ENCODE peak calls at places on chromosomes 3 and 15, in eight cellular contexts. O is ascending aorta, K is HCT116, E is mammary epithelial cell, A is DND-41, C is dorsolateral prefrontal cortex, N is thoracic aorta, X is heart left ventricle. S is an unnamed sample.

GRCh38 chr3:101695779-101696372 is 9.4 kb upstream of the RPL24 start:
- DNase-seq in E (peak), X (no peak), C (no peak), O (no peak), A (peak), K (peak), N (no peak), S (peak)

GRCh38 chr3:55571216-55571813 is 84.2 kb upstream of the WNT5A start:
- DNase-seq in O (no peak), E (peak), A (peak), N (no peak), C (no peak), X (no peak), K (no peak), S (no peak)

GRCh38 chr3:126501054-126501453 is 16.5 kb downstream of the UROC1 start:
- DNase-seq in N (no peak), O (no peak), A (no peak), C (no peak), X (no peak), E (no peak), K (no peak), S (no peak)

GRCh38 chr3:50220109-50220508 is 15.0 kb downstream of the SLC38A3 start:
- DNase-seq in A (no peak), C (no peak), K (no peak), N (no peak), O (no peak), X (no peak), E (no peak), S (no peak)

GRCh38 chr3:78858910-78859309 is 908.9 kb downstream of the ROBO1 start:
- DNase-seq in O (no peak), K (no peak), X (no peak), E (no peak), A (no peak), N (no peak), C (no peak), S (no peak)

GRCh38 chr3:157810924-157811718 is 295.1 kb downstream of the SHOX2 start:
- DNase-seq in N (no peak), K (no peak), A (no peak), C (no peak), E (no peak), O (no peak), X (no peak), S (no peak)

GRCh38 chr3:66583646-66584045 is 82.8 kb upstream of the LRIG1 start:
- DNase-seq in E (peak), A (no peak), K (no peak), O (no peak), C (no peak), N (no peak), X (no peak), S (no peak)

GRCh38 chr15:49473031-49473430 is 50.0 kb downstream of the FGF7 start:
- DNase-seq in A (no peak), N (no peak), E (no peak), O (no peak), K (no peak), C (no peak), X (no peak), S (no peak)

GRCh38 chr15:33149919-33150318 is 44.6 kb downstream of the FMN1 start:
- DNase-seq in K (no peak), E (peak), X (no peak), O (no peak), N (no peak), C (no peak), A (no peak), S (no peak)

GRCh38 chr3:48464713-48465221 is 18.2 kb downstream of the ATRIP start:
- DNase-seq in X (peak), K (no peak), C (no peak), N (no peak), A (no peak), O (no peak), E (no peak), S (no peak)

GRCh38 chr15:84715442-84716035 is 400 bp downstream of the SEC11A start:
- DNase-seq in N (no peak), E (peak), K (no peak), A (peak), X (peak), O (no peak), C (no peak), S (peak)

GRCh38 chr3:120263792-120264191 is 21.2 kb downstream of the GPR156 start:
- DNase-seq in C (no peak), X (no peak), N (no peak), K (no peak), O (no peak), A (no peak), E (no peak), S (no peak)

GRCh38 chr3:58998476-58999117 is 51.2 kb downstream of the CFAP20DC start:
- DNase-seq in E (peak), N (no peak), A (no peak), X (no peak), C (no peak), O (no peak), K (peak), S (peak)

GRCh38 chr3:4740397-4741105 is 238.7 kb upstream of the BHLHE40 start:
- DNase-seq in K (no peak), C (no peak), X (peak), A (peak), N (no peak), E (no peak), O (no peak), S (no peak)

GRCh38 chr3:11132861-11133260 is 21.4 kb upstream of the HRH1 start:
- DNase-seq in K (no peak), E (no peak), C (no peak), A (no peak), O (no peak), X (no peak), N (no peak), S (no peak)

GRCh38 chr3:172201136-172201989 is 162.0 kb downstream of the FNDC3B start:
- DNase-seq in N (no peak), C (no peak), A (no peak), O (peak), K (no peak), X (peak), E (peak), S (peak)

GRCh38 chr3:110069641-110070538 is 732.5 kb upstream of the DPPA4 start:
- DNase-seq in K (no peak), E (peak), X (no peak), O (no peak), C (no peak), A (no peak), N (no peak), S (peak)

GRCh38 chr3:165254812-165255211 is 58.6 kb upstream of the SLITRK3 start:
- DNase-seq in N (no peak), K (peak), A (no peak), X (no peak), O (no peak), E (no peak), C (no peak), S (peak)

GRCh38 chr15:25676070-25676469 is 187.1 kb downstream of the ATP10A start:
- DNase-seq in N (no peak), K (no peak), X (no peak), E (no peak), A (no peak), O (no peak), C (no peak), S (no peak)

GRCh38 chr15:70319466-70319865 is 221.7 kb upstream of the TLE3 start:
- DNase-seq in E (no peak), O (no peak), A (no peak), K (no peak), N (no peak), X (no peak), C (no peak), S (no peak)

GRCh38 chr15:38299216-38299615 is 46.6 kb downstream of the SPRED1 start:
- DNase-seq in E (no peak), O (no peak), A (no peak), N (no peak), C (no peak), K (no peak), X (no peak), S (peak)

GRCh38 chr15:58139631-58140522 is 1.7 kb downstream of the AQP9 start:
- DNase-seq in C (no peak), O (no peak), N (no peak), K (no peak), A (no peak), E (no peak), X (no peak), S (no peak)

GRCh38 chr15:58770519-58770856 is 614 bp upstream of the MINDY2 start:
- DNase-seq in A (no peak), N (no peak), O (no peak), K (no peak), X (no peak), E (no peak), C (no peak), S (peak)

GRCh38 chr15:37034835-37035234 is 65.5 kb downstream of the MEIS2 start:
- DNase-seq in X (no peak), O (no peak), A (no peak), C (no peak), N (no peak), K (no peak), E (no peak), S (no peak)

GRCh38 chr15:53833134-53833624 is 73.7 kb upstream of the WDR72 start:
- DNase-seq in A (no peak), K (no peak), N (no peak), X (no peak), C (no peak), E (no peak), O (no peak), S (peak)

GRCh38 chr3:197926418-197926817 is 23.6 kb upstream of the RPL35A start:
- DNase-seq in E (no peak), A (no peak), O (no peak), K (no peak), X (no peak), N (no peak), C (no peak), S (no peak)

GRCh38 chr3:95815828-95816227 is 998.6 kb upstream of the EPHA6 start:
- DNase-seq in K (no peak), O (no peak), E (no peak), X (no peak), A (no peak), N (no peak), C (no peak), S (no peak)

GRCh38 chr15:56222302-56222701 is 21.4 kb downstream of the RFX7 start:
- DNase-seq in X (no peak), E (no peak), O (no peak), A (no peak), N (no peak), K (no peak), C (no peak), S (no peak)

GRCh38 chr3:15768421-15769255 is 29.1 kb downstream of the ANKRD28 start:
- DNase-seq in A (no peak), C (no peak), N (no peak), E (peak), O (no peak), X (no peak), K (peak), S (peak)

GRCh38 chr3:69082805-69083204 is 1.9 kb upstream of the ARL6IP5 start:
- DNase-seq in C (no peak), X (peak), O (no peak), A (peak), E (peak), K (no peak), N (no peak), S (peak)

GRCh38 chr3:48715179-48715800 is 1.7 kb downstream of the IP6K2 start:
- DNase-seq in N (no peak), C (no peak), X (no peak), A (no peak), K (no peak), E (peak), O (no peak), S (peak)

DNA sequence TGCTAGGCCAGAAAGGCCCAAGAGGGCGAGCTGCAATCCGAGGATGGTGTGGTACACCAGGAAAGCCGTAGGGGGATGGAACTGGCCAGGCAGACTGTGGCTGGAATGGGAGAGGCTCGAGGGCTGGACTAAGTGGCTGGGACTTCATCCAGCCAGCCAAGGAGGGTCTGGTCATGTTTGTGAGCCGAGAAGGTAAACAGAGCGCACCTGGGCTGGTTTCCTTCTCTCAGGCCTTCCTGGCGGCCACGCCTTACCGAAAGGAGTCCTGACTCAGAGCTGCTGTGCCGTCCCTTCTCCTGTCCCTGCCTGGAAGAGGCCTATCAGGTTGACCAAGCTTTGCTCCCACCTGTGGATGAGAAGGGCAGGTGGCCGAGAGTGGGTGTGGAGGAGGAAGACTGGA is 71.5 kb upstream of the GATM start:
- DNase-seq in E (peak), O (no peak), N (no peak), K (no peak), X (no peak), C (no peak), A (no peak), S (no peak)
- H3K27ac ChIP-seq in E (no peak), O (no peak), N (no peak), K (no peak), X (no peak), C (no peak), A (no peak), S (no peak)

DNA sequence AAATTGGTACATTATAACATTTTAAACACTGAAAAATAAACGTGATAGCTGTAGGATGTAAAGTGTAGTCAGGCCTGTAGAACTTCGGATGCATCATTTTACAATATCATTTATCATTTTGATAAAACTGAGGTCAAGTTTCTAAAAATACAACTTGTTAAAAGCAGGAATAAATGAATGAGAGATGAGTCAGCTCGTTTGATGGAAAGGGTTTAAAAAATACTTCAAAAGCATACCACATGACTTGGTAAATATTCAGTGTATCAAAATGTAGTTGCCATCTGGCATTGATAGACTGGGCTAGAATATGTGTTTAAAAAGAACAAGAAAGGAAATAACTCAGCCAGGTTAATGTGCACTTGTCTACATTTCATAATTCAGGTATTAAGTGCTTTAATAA is 357.0 kb downstream of the TIGIT start:
- DNase-seq in A (no peak), E (peak), X (no peak), K (peak), N (no peak), C (no peak), O (no peak), S (no peak)
- H3K4me3 ChIP-seq in A (no peak), E (no peak), X (no peak), K (no peak), N (no peak), C (no peak), O (no peak), S (no peak)

DNA sequence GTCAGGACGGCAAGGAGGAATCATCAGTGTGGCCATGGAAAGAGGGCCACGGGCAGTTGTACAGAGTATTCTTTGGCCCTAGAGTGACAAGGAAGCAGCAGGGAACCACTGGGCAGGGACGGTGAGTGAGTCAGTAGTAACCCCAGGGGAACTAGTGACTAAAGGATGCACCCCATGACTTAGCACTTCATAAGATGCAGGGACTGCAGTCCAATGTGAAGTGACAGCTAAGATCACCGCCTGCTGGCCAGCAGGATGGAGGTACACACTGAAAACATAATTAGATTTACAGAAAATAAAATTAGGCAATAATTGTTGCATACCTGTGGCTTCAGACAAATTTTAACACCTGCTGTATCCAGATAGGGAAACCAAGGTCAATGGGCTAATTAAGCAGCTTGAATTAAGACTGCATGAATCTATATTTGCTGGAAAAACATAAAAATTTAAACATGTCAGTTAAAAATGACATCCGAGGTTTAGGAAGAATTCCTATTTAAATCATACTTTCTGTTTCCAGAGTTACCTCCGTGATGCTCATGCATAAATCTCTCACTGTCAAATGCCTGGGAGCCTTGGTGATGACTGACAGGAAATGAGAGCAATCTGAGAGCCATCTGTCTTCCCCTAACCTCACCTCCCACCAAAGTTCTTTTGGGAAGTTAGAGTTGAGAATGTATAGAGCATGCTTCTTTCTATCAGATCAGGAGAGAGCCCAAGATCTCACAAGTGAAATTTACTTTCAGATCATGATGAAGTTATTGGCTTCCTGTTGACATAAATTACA is 56.5 kb downstream of the DCLK3 start:
- DNase-seq in E (peak), X (no peak), N (no peak), A (no peak), K (peak), C (no peak), O (no peak), S (peak)
- TF ChIP-seq CTCF in E (peak), X (no peak), N (no peak), A (no peak), K (peak), C (no peak), O (no peak), S (peak)

GRCh38 chr3:71111784-71112440 is 471.6 kb downstream of the FOXP1 start:
- DNase-seq in O (no peak), E (peak), C (no peak), A (no peak), K (peak), X (no peak), N (no peak), S (peak)

GRCh38 chr3:71110531-71111222 is 472.9 kb downstream of the FOXP1 start:
- DNase-seq in N (no peak), A (no peak), O (no peak), E (no peak), C (no peak), X (no peak), K (no peak), S (no peak)

GRCh38 chr3:71109241-71109976 is 474.1 kb downstream of the FOXP1 start:
- DNase-seq in C (no peak), N (no peak), O (no peak), X (no peak), K (no peak), E (peak), A (no peak), S (peak)

GRCh38 chr3:71107926-71108325 is 475.6 kb downstream of the FOXP1 start:
- DNase-seq in C (no peak), E (no peak), O (no peak), X (no peak), A (no peak), K (no peak), N (no peak), S (no peak)

GRCh38 chr3:71109977-71110285 is 473.6 kb downstream of the FOXP1 start:
- DNase-seq in A (no peak), E (no peak), N (no peak), K (no peak), X (no peak), O (no peak), C (no peak), S (no peak)
- H3K27ac ChIP-seq in A (no peak), E (no peak), N (peak), K (no peak), X (no peak), O (peak), C (no peak), S (peak)

DNA sequence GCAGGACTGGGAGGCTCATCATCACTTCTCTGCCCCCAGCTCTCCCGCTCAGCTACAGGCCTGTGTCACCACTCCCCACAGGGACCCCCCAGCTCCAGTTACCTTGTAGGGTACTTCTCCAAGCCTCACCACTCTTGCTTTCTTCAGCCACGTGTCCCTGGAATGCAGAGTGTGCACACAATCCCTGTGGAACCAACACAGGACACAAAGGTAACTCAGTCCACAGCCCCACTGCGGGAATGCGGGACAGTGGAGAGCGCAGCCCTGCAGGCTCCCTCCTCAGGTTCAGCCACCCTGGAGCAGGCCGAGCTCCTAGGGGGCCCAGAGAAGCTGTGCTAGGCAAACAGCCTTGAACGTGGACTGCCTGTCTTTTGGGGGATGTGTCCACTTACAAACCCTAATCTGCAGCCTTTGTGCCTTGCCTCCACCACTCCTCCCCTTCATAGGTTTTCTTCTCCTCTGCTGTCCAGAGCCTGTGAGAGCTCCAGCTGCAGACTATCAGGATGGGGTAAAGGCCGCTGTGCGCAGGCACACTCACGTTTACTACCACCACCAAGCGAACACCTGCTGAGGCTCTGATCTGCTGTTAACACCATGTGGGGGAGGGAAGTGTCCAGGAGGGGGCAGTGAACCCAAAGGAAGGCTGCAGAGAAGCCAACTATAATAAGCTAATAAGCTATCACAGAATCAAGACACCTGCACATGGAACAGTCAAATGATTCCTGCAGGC is 26.0 kb downstream of the XPC start:
- DNase-seq in K (no peak), O (no peak), A (peak), C (no peak), X (no peak), E (no peak), N (no peak), S (no peak)
- H3K4me3 ChIP-seq in K (no peak), O (no peak), A (no peak), C (no peak), X (no peak), E (no peak), N (no peak), S (no peak)

GRCh38 chr3:62589078-62589477 is 215.7 kb upstream of the FEZF2 start:
- DNase-seq in C (no peak), X (no peak), E (no peak), A (no peak), K (no peak), N (no peak), O (no peak), S (no peak)
- TF ChIP-seq CTCF in C (no peak), X (no peak), E (no peak), A (no peak), K (no peak), N (no peak), O (no peak), S (peak)

S was measured in brain microvascular endothelial cell.